ENCODE peak calls at places on chromosomes 12 and 14, in ten cellular contexts. One of them, this sample, is unnamed.

GRCh38 chr12:7433276-7433822 is 10.6 kb downstream of the CD163L1 start:
- DNase-seq in CD8-positive, alpha-beta T cell: no peak
- DNase-seq in GM23248: peak
- DNase-seq in GDM1: no peak
- DNase-seq in activated B cell treated with CpG ODN at 0.5 μM for 24 hours: no peak
- DNase-seq in upper lobe of right lung: no peak
- DNase-seq in astrocyte of the spinal cord: peak
- DNase-seq in cardiac fibroblast: peak
- DNase-seq in ACHN: peak
- DNase-seq in SIG-M5: no peak
- DNase-seq in this sample: no peak

GRCh38 chr12:64180951-64181350 is 41.1 kb downstream of the KICS2 start:
- DNase-seq in CD8-positive, alpha-beta T cell: no peak
- DNase-seq in GM23248: peak
- DNase-seq in GDM1: no peak
- DNase-seq in activated B cell treated with CpG ODN at 0.5 μM for 24 hours: no peak
- DNase-seq in upper lobe of right lung: no peak
- DNase-seq in astrocyte of the spinal cord: peak
- DNase-seq in cardiac fibroblast: peak
- DNase-seq in ACHN: peak
- DNase-seq in SIG-M5: no peak
- DNase-seq in this sample: no peak

GRCh38 chr14:92026548-92027190 is 13.2 kb downstream of the TRIP11 start:
- DNase-seq in CD8-positive, alpha-beta T cell: no peak
- DNase-seq in GM23248: no peak
- DNase-seq in GDM1: no peak
- DNase-seq in activated B cell treated with CpG ODN at 0.5 μM for 24 hours: no peak
- DNase-seq in upper lobe of right lung: no peak
- DNase-seq in astrocyte of the spinal cord: no peak
- DNase-seq in cardiac fibroblast: no peak
- DNase-seq in ACHN: no peak
- DNase-seq in SIG-M5: no peak
- DNase-seq in this sample: no peak

GRCh38 chr12:120136093-120136770 is 19.7 kb upstream of the RAB35 start:
- DNase-seq in CD8-positive, alpha-beta T cell: no peak
- DNase-seq in GM23248: no peak
- DNase-seq in GDM1: no peak
- DNase-seq in activated B cell treated with CpG ODN at 0.5 μM for 24 hours: no peak
- DNase-seq in upper lobe of right lung: no peak
- DNase-seq in astrocyte of the spinal cord: no peak
- DNase-seq in cardiac fibroblast: no peak
- DNase-seq in ACHN: no peak
- DNase-seq in SIG-M5: no peak
- DNase-seq in this sample: no peak

GRCh38 chr14:103879570-103880333 is 32.4 kb upstream of the PPP1R13B start:
- DNase-seq in CD8-positive, alpha-beta T cell: no peak
- DNase-seq in GM23248: peak
- DNase-seq in GDM1: no peak
- DNase-seq in activated B cell treated with CpG ODN at 0.5 μM for 24 hours: no peak
- DNase-seq in upper lobe of right lung: peak
- DNase-seq in astrocyte of the spinal cord: no peak
- DNase-seq in cardiac fibroblast: peak
- DNase-seq in ACHN: peak
- DNase-seq in SIG-M5: no peak
- DNase-seq in this sample: peak

GRCh38 chr12:75818863-75819262 is 212.7 kb downstream of the PHLDA1 start:
- DNase-seq in CD8-positive, alpha-beta T cell: no peak
- DNase-seq in GM23248: peak
- DNase-seq in GDM1: no peak
- DNase-seq in activated B cell treated with CpG ODN at 0.5 μM for 24 hours: no peak
- DNase-seq in upper lobe of right lung: no peak
- DNase-seq in astrocyte of the spinal cord: no peak
- DNase-seq in cardiac fibroblast: no peak
- DNase-seq in ACHN: no peak
- DNase-seq in SIG-M5: no peak
- DNase-seq in this sample: no peak

GRCh38 chr14:31990183-31990862 is 86.8 kb upstream of the ARHGAP5 start:
- DNase-seq in CD8-positive, alpha-beta T cell: no peak
- DNase-seq in GM23248: peak
- DNase-seq in GDM1: no peak
- DNase-seq in activated B cell treated with CpG ODN at 0.5 μM for 24 hours: no peak
- DNase-seq in upper lobe of right lung: no peak
- DNase-seq in astrocyte of the spinal cord: no peak
- DNase-seq in cardiac fibroblast: no peak
- DNase-seq in ACHN: no peak
- DNase-seq in SIG-M5: no peak
- DNase-seq in this sample: no peak

GRCh38 chr12:71220295-71220694 is 62.5 kb upstream of the TSPAN8 start:
- DNase-seq in CD8-positive, alpha-beta T cell: no peak
- DNase-seq in GM23248: no peak
- DNase-seq in GDM1: no peak
- DNase-seq in activated B cell treated with CpG ODN at 0.5 μM for 24 hours: no peak
- DNase-seq in upper lobe of right lung: no peak
- DNase-seq in astrocyte of the spinal cord: no peak
- DNase-seq in cardiac fibroblast: no peak
- DNase-seq in ACHN: no peak
- DNase-seq in SIG-M5: no peak
- DNase-seq in this sample: no peak

GRCh38 chr14:67285876-67286452 is 44.7 kb downstream of the PALS1 start:
- DNase-seq in CD8-positive, alpha-beta T cell: no peak
- DNase-seq in GM23248: peak
- DNase-seq in GDM1: no peak
- DNase-seq in activated B cell treated with CpG ODN at 0.5 μM for 24 hours: no peak
- DNase-seq in upper lobe of right lung: no peak
- DNase-seq in astrocyte of the spinal cord: peak
- DNase-seq in cardiac fibroblast: peak
- DNase-seq in ACHN: peak
- DNase-seq in SIG-M5: no peak
- DNase-seq in this sample: no peak

GRCh38 chr14:103905861-103906456 is 22.3 kb upstream of the TDRD9 start:
- DNase-seq in CD8-positive, alpha-beta T cell: peak
- DNase-seq in GM23248: peak
- DNase-seq in GDM1: peak
- DNase-seq in activated B cell treated with CpG ODN at 0.5 μM for 24 hours: no peak
- DNase-seq in upper lobe of right lung: no peak
- DNase-seq in astrocyte of the spinal cord: no peak
- DNase-seq in cardiac fibroblast: no peak
- DNase-seq in ACHN: no peak
- DNase-seq in SIG-M5: no peak
- DNase-seq in this sample: no peak

GRCh38 chr12:54701940-54702592 is 53.9 kb upstream of the DCD start:
- DNase-seq in CD8-positive, alpha-beta T cell: no peak
- DNase-seq in GM23248: peak
- DNase-seq in GDM1: no peak
- DNase-seq in activated B cell treated with CpG ODN at 0.5 μM for 24 hours: no peak
- DNase-seq in upper lobe of right lung: no peak
- DNase-seq in astrocyte of the spinal cord: peak
- DNase-seq in cardiac fibroblast: peak
- DNase-seq in ACHN: peak
- DNase-seq in SIG-M5: no peak
- DNase-seq in this sample: no peak

GRCh38 chr12:11508699-11509098 is 113.3 kb upstream of the PRB2 start:
- DNase-seq in CD8-positive, alpha-beta T cell: no peak
- DNase-seq in GM23248: peak
- DNase-seq in GDM1: no peak
- DNase-seq in activated B cell treated with CpG ODN at 0.5 μM for 24 hours: no peak
- DNase-seq in upper lobe of right lung: no peak
- DNase-seq in astrocyte of the spinal cord: peak
- DNase-seq in cardiac fibroblast: no peak
- DNase-seq in ACHN: peak
- DNase-seq in SIG-M5: no peak
- DNase-seq in this sample: no peak

GRCh38 chr14:69475194-69475818 is 9.2 kb upstream of the PLEKHD1 start:
- DNase-seq in CD8-positive, alpha-beta T cell: no peak
- DNase-seq in GM23248: peak
- DNase-seq in GDM1: peak
- DNase-seq in activated B cell treated with CpG ODN at 0.5 μM for 24 hours: no peak
- DNase-seq in upper lobe of right lung: no peak
- DNase-seq in astrocyte of the spinal cord: peak
- DNase-seq in cardiac fibroblast: peak
- DNase-seq in ACHN: peak
- DNase-seq in SIG-M5: no peak
- DNase-seq in this sample: no peak

GRCh38 chr14:69055125-69055524 is 76.0 kb upstream of the ACTN1 start:
- DNase-seq in CD8-positive, alpha-beta T cell: no peak
- DNase-seq in GM23248: peak
- DNase-seq in GDM1: no peak
- DNase-seq in activated B cell treated with CpG ODN at 0.5 μM for 24 hours: no peak
- DNase-seq in upper lobe of right lung: no peak
- DNase-seq in astrocyte of the spinal cord: peak
- DNase-seq in cardiac fibroblast: peak
- DNase-seq in ACHN: peak
- DNase-seq in SIG-M5: no peak
- DNase-seq in this sample: no peak

GRCh38 chr12:108482717-108483212 is 32.3 kb upstream of the FICD start:
- DNase-seq in CD8-positive, alpha-beta T cell: no peak
- DNase-seq in GM23248: peak
- DNase-seq in GDM1: no peak
- DNase-seq in activated B cell treated with CpG ODN at 0.5 μM for 24 hours: no peak
- DNase-seq in upper lobe of right lung: no peak
- DNase-seq in astrocyte of the spinal cord: peak
- DNase-seq in cardiac fibroblast: no peak
- DNase-seq in ACHN: peak
- DNase-seq in SIG-M5: no peak
- DNase-seq in this sample: no peak

GRCh38 chr12:46477541-46477940 is 105.0 kb upstream of the SLC38A2 start:
- DNase-seq in CD8-positive, alpha-beta T cell: no peak
- DNase-seq in GM23248: no peak
- DNase-seq in GDM1: no peak
- DNase-seq in activated B cell treated with CpG ODN at 0.5 μM for 24 hours: no peak
- DNase-seq in upper lobe of right lung: no peak
- DNase-seq in astrocyte of the spinal cord: no peak
- DNase-seq in cardiac fibroblast: no peak
- DNase-seq in ACHN: no peak
- DNase-seq in SIG-M5: no peak
- DNase-seq in this sample: no peak

GRCh38 chr12:71521125-71521524 is 81.5 kb downstream of the LGR5 start:
- DNase-seq in CD8-positive, alpha-beta T cell: no peak
- DNase-seq in GM23248: no peak
- DNase-seq in GDM1: no peak
- DNase-seq in activated B cell treated with CpG ODN at 0.5 μM for 24 hours: no peak
- DNase-seq in upper lobe of right lung: no peak
- DNase-seq in astrocyte of the spinal cord: no peak
- DNase-seq in cardiac fibroblast: no peak
- DNase-seq in ACHN: no peak
- DNase-seq in SIG-M5: no peak
- DNase-seq in this sample: no peak

GRCh38 chr12:18217981-18218380 is 43.3 kb upstream of the PIK3C2G start:
- DNase-seq in CD8-positive, alpha-beta T cell: no peak
- DNase-seq in GM23248: peak
- DNase-seq in GDM1: no peak
- DNase-seq in activated B cell treated with CpG ODN at 0.5 μM for 24 hours: no peak
- DNase-seq in upper lobe of right lung: no peak
- DNase-seq in astrocyte of the spinal cord: peak
- DNase-seq in cardiac fibroblast: no peak
- DNase-seq in ACHN: no peak
- DNase-seq in SIG-M5: no peak
- DNase-seq in this sample: no peak

GRCh38 chr12:3085341-3086125 is 8.4 kb downstream of the TSPAN9 start:
- DNase-seq in CD8-positive, alpha-beta T cell: no peak
- DNase-seq in GM23248: no peak
- DNase-seq in GDM1: no peak
- DNase-seq in activated B cell treated with CpG ODN at 0.5 μM for 24 hours: no peak
- DNase-seq in upper lobe of right lung: no peak
- DNase-seq in astrocyte of the spinal cord: no peak
- DNase-seq in cardiac fibroblast: no peak
- DNase-seq in ACHN: peak
- DNase-seq in SIG-M5: no peak
- DNase-seq in this sample: no peak

GRCh38 chr12:68622250-68622649 is 11.6 kb downstream of the RAP1B start:
- DNase-seq in CD8-positive, alpha-beta T cell: no peak
- DNase-seq in GM23248: peak
- DNase-seq in GDM1: no peak
- DNase-seq in activated B cell treated with CpG ODN at 0.5 μM for 24 hours: no peak
- DNase-seq in upper lobe of right lung: no peak
- DNase-seq in astrocyte of the spinal cord: no peak
- DNase-seq in cardiac fibroblast: no peak
- DNase-seq in ACHN: no peak
- DNase-seq in SIG-M5: no peak
- DNase-seq in this sample: no peak

GRCh38 chr12:116347265-116347664 is 69.8 kb upstream of the MED13L start:
- DNase-seq in CD8-positive, alpha-beta T cell: no peak
- DNase-seq in GM23248: no peak
- DNase-seq in GDM1: no peak
- DNase-seq in activated B cell treated with CpG ODN at 0.5 μM for 24 hours: no peak
- DNase-seq in upper lobe of right lung: no peak
- DNase-seq in astrocyte of the spinal cord: no peak
- DNase-seq in cardiac fibroblast: no peak
- DNase-seq in ACHN: no peak
- DNase-seq in SIG-M5: no peak
- DNase-seq in this sample: no peak

GRCh38 chr14:51901475-51902024 is 41.1 kb downstream of the GNG2 start:
- DNase-seq in CD8-positive, alpha-beta T cell: no peak
- DNase-seq in GM23248: no peak
- DNase-seq in GDM1: no peak
- DNase-seq in activated B cell treated with CpG ODN at 0.5 μM for 24 hours: no peak
- DNase-seq in upper lobe of right lung: no peak
- DNase-seq in astrocyte of the spinal cord: no peak
- DNase-seq in cardiac fibroblast: no peak
- DNase-seq in ACHN: no peak
- DNase-seq in SIG-M5: no peak
- DNase-seq in this sample: no peak

GRCh38 chr14:38078393-38078792 is 129.3 kb upstream of the SSTR1 start:
- DNase-seq in CD8-positive, alpha-beta T cell: peak
- DNase-seq in GM23248: no peak
- DNase-seq in GDM1: no peak
- DNase-seq in activated B cell treated with CpG ODN at 0.5 μM for 24 hours: no peak
- DNase-seq in upper lobe of right lung: no peak
- DNase-seq in astrocyte of the spinal cord: no peak
- DNase-seq in cardiac fibroblast: no peak
- DNase-seq in ACHN: no peak
- DNase-seq in SIG-M5: no peak
- DNase-seq in this sample: peak

GRCh38 chr14:77186911-77187648 is 5.5 kb downstream of the TMEM63C start:
- DNase-seq in CD8-positive, alpha-beta T cell: no peak
- DNase-seq in GM23248: peak
- DNase-seq in GDM1: no peak
- DNase-seq in activated B cell treated with CpG ODN at 0.5 μM for 24 hours: no peak
- DNase-seq in upper lobe of right lung: no peak
- DNase-seq in astrocyte of the spinal cord: peak
- DNase-seq in cardiac fibroblast: peak
- DNase-seq in ACHN: peak
- DNase-seq in SIG-M5: no peak
- DNase-seq in this sample: no peak

GRCh38 chr14:36857842-36858445 is 196.3 kb downstream of the PAX9 start:
- DNase-seq in CD8-positive, alpha-beta T cell: no peak
- DNase-seq in GM23248: no peak
- DNase-seq in GDM1: no peak
- DNase-seq in activated B cell treated with CpG ODN at 0.5 μM for 24 hours: no peak
- DNase-seq in upper lobe of right lung: no peak
- DNase-seq in astrocyte of the spinal cord: no peak
- DNase-seq in cardiac fibroblast: no peak
- DNase-seq in ACHN: no peak
- DNase-seq in SIG-M5: no peak
- DNase-seq in this sample: no peak

GRCh38 chr12:58310828-58311273 is 369.5 kb downstream of the ATP23 start:
- DNase-seq in CD8-positive, alpha-beta T cell: no peak
- DNase-seq in GM23248: peak
- DNase-seq in GDM1: no peak
- DNase-seq in activated B cell treated with CpG ODN at 0.5 μM for 24 hours: no peak
- DNase-seq in upper lobe of right lung: no peak
- DNase-seq in astrocyte of the spinal cord: peak
- DNase-seq in cardiac fibroblast: peak
- DNase-seq in ACHN: peak
- DNase-seq in SIG-M5: no peak
- DNase-seq in this sample: no peak

GRCh38 chr14:105093426-105094192 is 28.4 kb upstream of the GPR132 start:
- DNase-seq in CD8-positive, alpha-beta T cell: peak
- DNase-seq in GM23248: peak
- DNase-seq in GDM1: peak
- DNase-seq in activated B cell treated with CpG ODN at 0.5 μM for 24 hours: peak
- DNase-seq in upper lobe of right lung: peak
- DNase-seq in astrocyte of the spinal cord: peak
- DNase-seq in cardiac fibroblast: peak
- DNase-seq in ACHN: peak
- DNase-seq in SIG-M5: no peak
- DNase-seq in this sample: peak

GRCh38 chr12:132426349-132427176 is 63.4 kb upstream of the FBRSL1 start:
- DNase-seq in CD8-positive, alpha-beta T cell: no peak
- DNase-seq in GM23248: no peak
- DNase-seq in GDM1: no peak
- DNase-seq in activated B cell treated with CpG ODN at 0.5 μM for 24 hours: no peak
- DNase-seq in upper lobe of right lung: no peak
- DNase-seq in astrocyte of the spinal cord: no peak
- DNase-seq in cardiac fibroblast: no peak
- DNase-seq in ACHN: no peak
- DNase-seq in SIG-M5: no peak
- DNase-seq in this sample: no peak